ENCODE peak calls at places on chromosome 18, in five cellular contexts. N is DND-41, B is suprapubic skin, I is stomach, R is lower lobe of right lung. K is an unnamed sample. For H3K4me1, the result is how much of the 10 kb centered on the place peaks cover.

GRCh38 chr18:8176554-8176953 is 432.7 kb upstream of the RAB12 start:
- DNase-seq in N (no peak), B (no peak), I (no peak), R (no peak), K (no peak)

GRCh38 chr18:3623769-3624545 is 174.0 kb downstream of the TGIF1 start:
- DNase-seq in N (no peak), B (peak), I (peak), R (peak), K (peak)

GRCh38 chr18:78727057-78727739 is 252.4 kb upstream of the SALL3 start:
- DNase-seq in N (no peak), B (no peak), I (peak), R (no peak), K (no peak)

GRCh38 chr18:63974991-63975390 is 5.1 kb downstream of the SERPINB8 start:
- DNase-seq in N (peak), B (no peak), I (no peak), R (no peak), K (no peak)

GRCh38 chr18:65924878-65925277 is 174.1 kb downstream of the CDH7 start:
- DNase-seq in N (no peak), B (no peak), I (no peak), R (no peak), K (no peak)

GRCh38 chr18:32919799-32920198 is 147.0 kb upstream of the KLHL14 start:
- DNase-seq in N (peak), B (no peak), I (peak), R (no peak), K (no peak)

GRCh38 chr18:75223687-75224347 is 13.2 kb downstream of the TSHZ1 start:
- DNase-seq in N (no peak), B (no peak), I (no peak), R (no peak), K (no peak)

GRCh38 chr18:63953811-63954210 is 4.7 kb downstream of the HMSD start:
- DNase-seq in N (no peak), B (no peak), I (no peak), R (no peak), K (no peak)

GRCh38 chr18:49487711-49488310 is 777 bp upstream of the C18orf32 start:
- DNase-seq in N (peak), B (peak), I (no peak), R (no peak), K (no peak)
- H3K4me1 ChIP-seq in N (half or more), B (under half), I (half or more), R (half or more), K (under half)

DNA sequence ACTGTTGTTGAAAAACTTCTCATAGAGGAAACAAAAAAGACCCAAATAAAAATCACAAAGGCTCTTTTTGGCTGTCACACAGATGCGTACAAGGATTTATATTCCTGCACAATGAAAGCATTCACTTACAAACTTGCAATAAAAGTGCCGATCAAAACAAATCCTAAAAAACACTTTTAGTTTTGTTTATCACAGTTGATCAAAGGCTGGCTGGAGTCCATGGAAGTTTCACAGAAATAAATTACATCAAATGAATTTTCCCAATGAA is 20.2 kb downstream of the FBXO15 start:
- DNase-seq in N (no peak), B (no peak), I (no peak), R (no peak), K (no peak)
- H3K27ac ChIP-seq in N (no peak), B (no peak), I (no peak), R (no peak), K (no peak)

GRCh38 chr18:77054606-77055428 is 77.8 kb downstream of the MBP start:
- DNase-seq in N (peak), B (peak), I (peak), R (peak), K (peak)

GRCh38 chr18:77058186-77058847 is 74.3 kb downstream of the MBP start:
- DNase-seq in N (no peak), B (no peak), I (no peak), R (no peak), K (peak)

GRCh38 chr18:77055429-77056310 is 76.9 kb downstream of the MBP start:
- DNase-seq in N (peak), B (no peak), I (peak), R (peak), K (peak)

GRCh38 chr18:77056399-77057015 is 76.1 kb downstream of the MBP start:
- DNase-seq in N (peak), B (no peak), I (no peak), R (peak), K (no peak)

DNA sequence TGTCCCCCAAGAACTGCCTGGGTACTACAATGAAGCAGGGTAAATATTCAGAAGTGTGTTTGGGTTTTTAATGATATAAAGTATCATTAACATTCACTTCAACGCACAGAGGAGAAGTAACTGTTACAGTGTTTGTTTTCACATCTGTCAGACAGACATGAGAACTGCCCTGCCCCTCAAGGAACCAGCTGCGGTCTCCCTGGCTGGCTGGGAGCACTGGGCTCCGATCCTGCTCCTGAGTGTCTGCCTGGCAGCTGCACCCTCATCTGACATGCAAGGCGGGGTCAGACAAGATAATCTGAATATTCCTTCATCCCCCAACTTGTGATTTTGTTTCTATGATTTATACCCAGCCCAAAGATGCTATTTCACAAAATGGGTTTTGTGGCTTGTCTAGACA is 75.5 kb downstream of the MBP start:
- DNase-seq in N (peak), B (no peak), I (no peak), R (peak), K (peak)
- H3K4me3 ChIP-seq in N (no peak), B (no peak), I (no peak), R (no peak), K (no peak)

GRCh38 chr18:23249348-23249747 is 114.1 kb downstream of the CABLES1 start:
- DNase-seq in N (no peak), B (no peak), I (no peak), R (no peak), K (no peak)
- H3K4me1 ChIP-seq in N (under half), B (under half), I (under half), R (under half), K (under half)

GRCh38 chr18:68467966-68468365 is 246.9 kb downstream of the TMX3 start:
- DNase-seq in N (no peak), B (no peak), I (no peak), R (no peak), K (no peak)
- H3K27ac ChIP-seq in N (no peak), B (no peak), I (no peak), R (no peak), K (no peak)

GRCh38 chr18:12287131-12287681 is 20.8 kb upstream of the TUBB6 start:
- DNase-seq in N (no peak), B (peak), I (no peak), R (peak), K (no peak)
- H3K4me3 ChIP-seq in N (no peak), B (peak), I (peak), R (peak), K (peak)

DNA sequence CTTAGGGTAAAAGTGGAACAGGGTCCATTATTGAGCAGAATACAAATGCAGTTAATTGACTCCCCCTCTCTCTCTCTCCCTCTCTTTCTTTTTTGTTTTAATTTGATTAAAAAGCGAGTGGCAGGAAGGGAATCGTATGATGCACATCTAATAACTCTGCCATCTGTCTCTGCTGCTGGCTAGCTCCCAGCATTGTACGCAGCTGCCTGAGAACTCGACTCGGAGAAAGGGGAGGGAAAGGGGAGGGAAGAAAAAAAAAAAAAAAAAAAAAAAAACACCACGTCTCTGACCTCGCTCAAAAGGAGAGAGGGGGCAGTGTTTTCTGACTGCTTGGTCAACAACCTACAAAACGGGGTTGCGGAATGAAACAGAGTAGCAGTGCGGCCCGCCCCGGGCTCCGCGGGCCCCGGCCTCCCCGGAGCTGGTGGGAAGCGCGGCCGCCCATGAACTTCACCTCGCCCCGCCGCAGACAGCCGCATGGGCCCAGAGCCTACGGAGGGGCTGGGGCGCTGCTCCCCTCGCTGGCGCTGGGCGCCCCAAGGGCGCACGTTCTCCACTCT is 265.7 kb downstream of the TCF4 start:
- DNase-seq in N (no peak), B (peak), I (peak), R (peak), K (peak)
- H3K4me1 ChIP-seq in N (under half), B (under half), I (under half), R (under half), K (under half)

DNA sequence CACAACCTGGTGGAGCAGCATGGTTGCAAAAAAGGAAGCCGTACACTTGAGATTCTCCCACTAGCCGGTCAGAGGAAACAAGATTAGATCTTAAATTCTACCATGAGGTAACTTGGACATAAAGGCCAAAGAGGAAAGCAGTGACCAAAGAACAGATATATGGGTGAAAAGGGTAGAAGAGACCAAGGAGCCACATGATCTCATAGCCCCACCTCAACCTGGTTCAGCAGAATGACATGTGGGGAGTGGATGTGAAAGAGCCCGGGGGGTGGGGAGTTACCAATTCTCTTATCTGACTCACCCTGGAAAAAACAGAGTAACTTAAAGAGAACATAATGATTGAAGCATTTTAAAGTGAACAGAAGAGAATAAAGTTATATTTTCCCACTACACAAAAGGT is 683.0 kb downstream of the DSC3 start:
- DNase-seq in N (no peak), B (no peak), I (no peak), R (no peak), K (no peak)
- H3K27ac ChIP-seq in N (no peak), B (no peak), I (no peak), R (no peak), K (no peak)

DNA sequence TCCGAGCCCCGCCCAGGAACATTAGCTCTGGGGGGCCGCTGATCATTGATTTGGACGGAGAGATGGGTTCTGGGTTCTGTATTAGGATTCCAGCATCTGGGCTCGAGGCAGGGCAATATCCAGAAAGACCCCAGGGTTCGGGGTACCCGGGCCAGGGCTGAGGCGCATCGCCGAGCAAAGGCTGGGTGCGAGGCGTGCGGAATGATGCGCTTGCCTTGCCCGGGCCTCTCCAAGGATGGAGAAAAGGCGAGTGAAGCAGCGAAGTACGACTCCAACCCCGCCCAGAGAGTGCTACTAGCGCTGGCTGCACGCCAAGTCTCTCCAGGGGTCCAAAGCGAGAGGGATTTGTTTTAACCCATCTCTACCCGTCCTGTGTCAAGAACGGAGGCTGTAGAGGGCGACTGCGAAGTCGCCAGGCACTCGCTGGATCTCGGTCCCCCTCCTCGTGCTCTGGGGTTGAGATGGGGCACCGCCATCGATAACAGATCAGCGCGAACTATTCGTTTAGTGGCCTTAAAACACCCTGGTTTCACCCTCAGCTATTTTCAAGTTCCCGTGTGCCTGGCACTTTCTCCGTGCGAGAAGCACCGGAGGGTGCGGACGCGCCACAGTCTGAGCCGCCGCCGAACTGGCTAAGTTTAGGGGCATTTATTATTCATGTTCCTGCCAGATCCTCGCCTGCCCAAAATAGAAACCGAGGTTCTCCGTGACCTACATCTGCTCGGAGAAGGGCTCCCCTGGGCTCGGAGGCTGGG is 1.9 kb downstream of the ADCYAP1 start:
- DNase-seq in N (no peak), B (no peak), I (no peak), R (no peak), K (no peak)
- H3K4me3 ChIP-seq in N (no peak), B (peak), I (peak), R (peak), K (peak)